ENCODE peak calls at places on chromosomes 3 and 15, in ten cellular contexts. T, N, W, O, L, G, D, H, M and C are unnamed samples.

GRCh38 chr3:57012847-57013246 is 47.6 kb upstream of the SPATA12 start:
- DNase-seq in T (no peak), N (no peak), W (no peak), O (no peak), L (no peak), G (no peak), D (no peak), H (no peak), M (no peak), C (no peak)

GRCh38 chr15:69762373-69763148 is 309.9 kb downstream of the RPLP1 start:
- DNase-seq in T (no peak), N (no peak), W (no peak), O (peak), L (peak), G (no peak), D (no peak), H (no peak), M (no peak), C (no peak)

GRCh38 chr15:91456921-91457320 is 356.9 kb downstream of the SV2B start:
- DNase-seq in T (peak), N (no peak), W (no peak), O (no peak), L (no peak), G (no peak), D (no peak), H (no peak), M (peak), C (no peak)

GRCh38 chr3:127459891-127460290 is 130.6 kb downstream of the TPRA1 start:
- DNase-seq in T (no peak), N (no peak), W (no peak), O (no peak), L (no peak), G (no peak), D (no peak), H (no peak), M (no peak), C (no peak)

GRCh38 chr3:159948423-159949140 is 40.1 kb upstream of the IL12A start:
- DNase-seq in T (no peak), N (no peak), W (no peak), O (no peak), L (no peak), G (no peak), D (no peak), H (no peak), M (peak), C (no peak)

GRCh38 chr3:15284121-15284889 is 48.1 kb downstream of the SH3BP5 start:
- DNase-seq in T (peak), N (no peak), W (no peak), O (no peak), L (no peak), G (no peak), D (no peak), H (no peak), M (no peak), C (no peak)

GRCh38 chr15:90221251-90221900 is 12.4 kb downstream of the CIB1 start:
- DNase-seq in T (peak), N (no peak), W (no peak), O (peak), L (no peak), G (peak), D (no peak), H (no peak), M (peak), C (peak)

GRCh38 chr15:71237456-71238188 is 122.4 kb downstream of the THSD4 start:
- DNase-seq in T (peak), N (no peak), W (peak), O (no peak), L (peak), G (peak), D (no peak), H (peak), M (peak), C (no peak)

GRCh38 chr3:152026033-152026556 is 152.7 kb downstream of the SUCNR1 start:
- DNase-seq in T (peak), N (no peak), W (peak), O (no peak), L (peak), G (peak), D (no peak), H (peak), M (peak), C (no peak)

GRCh38 chr15:99163271-99164062 is 58.6 kb downstream of the SYNM start:
- DNase-seq in T (no peak), N (no peak), W (no peak), O (no peak), L (no peak), G (no peak), D (no peak), H (no peak), M (peak), C (no peak)

GRCh38 chr3:50450135-50450911 is 53.1 kb downstream of the CACNA2D2 start:
- DNase-seq in T (peak), N (peak), W (no peak), O (peak), L (no peak), G (no peak), D (no peak), H (no peak), M (peak), C (no peak)

GRCh38 chr3:193974591-193974990 is 161.4 kb upstream of the HES1 start:
- DNase-seq in T (no peak), N (no peak), W (no peak), O (no peak), L (no peak), G (no peak), D (no peak), H (no peak), M (peak), C (no peak)

GRCh38 chr3:41974223-41974622 is 12.3 kb upstream of the ULK4 start:
- DNase-seq in T (peak), N (no peak), W (no peak), O (no peak), L (no peak), G (no peak), D (peak), H (no peak), M (no peak), C (no peak)

GRCh38 chr3:8341853-8342252 is 159.8 kb upstream of the LMCD1 start:
- DNase-seq in T (no peak), N (no peak), W (no peak), O (no peak), L (no peak), G (no peak), D (no peak), H (no peak), M (no peak), C (no peak)

GRCh38 chr15:58521293-58521991 is 89.7 kb downstream of the LIPC start:
- DNase-seq in T (peak), N (peak), W (no peak), O (peak), L (peak), G (peak), D (peak), H (peak), M (peak), C (peak)

GRCh38 chr3:65425880-65426279 is 612.8 kb downstream of the MAGI1 start:
- DNase-seq in T (peak), N (no peak), W (no peak), O (no peak), L (no peak), G (no peak), D (no peak), H (no peak), M (peak), C (no peak)

GRCh38 chr3:170741756-170742530 is 128.1 kb downstream of the RPL22L1 start:
- DNase-seq in T (no peak), N (no peak), W (peak), O (no peak), L (no peak), G (no peak), D (no peak), H (peak), M (no peak), C (no peak)

GRCh38 chr3:123026551-123027291 is 842 bp downstream of the SEMA5B start:
- DNase-seq in T (no peak), N (peak), W (no peak), O (peak), L (no peak), G (no peak), D (no peak), H (no peak), M (no peak), C (peak)

GRCh38 chr3:37210230-37210629 is 35.8 kb upstream of the LRRFIP2 start:
- DNase-seq in T (peak), N (no peak), W (peak), O (no peak), L (no peak), G (no peak), D (no peak), H (no peak), M (no peak), C (no peak)

GRCh38 chr3:58607816-58608215 is 30.6 kb upstream of the FAM107A start:
- DNase-seq in T (no peak), N (no peak), W (no peak), O (no peak), L (no peak), G (no peak), D (no peak), H (no peak), M (no peak), C (no peak)

GRCh38 chr3:116331370-116331769 is 113.9 kb downstream of the LSAMP start:
- DNase-seq in T (no peak), N (no peak), W (no peak), O (no peak), L (no peak), G (no peak), D (no peak), H (no peak), M (no peak), C (no peak)

GRCh38 chr3:184685055-184685454 is 26.8 kb downstream of the MAGEF1 start:
- DNase-seq in T (no peak), N (no peak), W (no peak), O (no peak), L (no peak), G (no peak), D (no peak), H (no peak), M (no peak), C (no peak)

GRCh38 chr3:123791417-123791816 is 92.7 kb downstream of the MYLK start:
- DNase-seq in T (peak), N (no peak), W (no peak), O (no peak), L (no peak), G (peak), D (no peak), H (peak), M (peak), C (no peak)

GRCh38 chr15:34665498-34666116 is 82.2 kb upstream of the GOLGA8B start:
- DNase-seq in T (no peak), N (no peak), W (no peak), O (no peak), L (no peak), G (no peak), D (no peak), H (no peak), M (no peak), C (peak)

GRCh38 chr3:4714045-4714444 is 220.9 kb downstream of the ITPR1 start:
- DNase-seq in T (no peak), N (no peak), W (no peak), O (no peak), L (no peak), G (no peak), D (no peak), H (no peak), M (no peak), C (no peak)

GRCh38 chr15:51620647-51621046 is 1.9 kb downstream of the DMXL2 start:
- DNase-seq in T (no peak), N (no peak), W (no peak), O (no peak), L (no peak), G (no peak), D (no peak), H (no peak), M (no peak), C (no peak)

GRCh38 chr15:62472616-62473299 is 307.7 kb upstream of the C2CD4B start:
- DNase-seq in T (no peak), N (no peak), W (no peak), O (no peak), L (no peak), G (no peak), D (no peak), H (no peak), M (no peak), C (no peak)

GRCh38 chr15:51229907-51230328 is 108.5 kb downstream of the CYP19A1 start:
- DNase-seq in T (peak), N (no peak), W (no peak), O (no peak), L (no peak), G (no peak), D (no peak), H (peak), M (peak), C (peak)

GRCh38 chr15:60844431-60845174 is 365.7 kb upstream of the ICE2 start:
- DNase-seq in T (no peak), N (no peak), W (no peak), O (no peak), L (no peak), G (no peak), D (no peak), H (no peak), M (no peak), C (no peak)

DNA sequence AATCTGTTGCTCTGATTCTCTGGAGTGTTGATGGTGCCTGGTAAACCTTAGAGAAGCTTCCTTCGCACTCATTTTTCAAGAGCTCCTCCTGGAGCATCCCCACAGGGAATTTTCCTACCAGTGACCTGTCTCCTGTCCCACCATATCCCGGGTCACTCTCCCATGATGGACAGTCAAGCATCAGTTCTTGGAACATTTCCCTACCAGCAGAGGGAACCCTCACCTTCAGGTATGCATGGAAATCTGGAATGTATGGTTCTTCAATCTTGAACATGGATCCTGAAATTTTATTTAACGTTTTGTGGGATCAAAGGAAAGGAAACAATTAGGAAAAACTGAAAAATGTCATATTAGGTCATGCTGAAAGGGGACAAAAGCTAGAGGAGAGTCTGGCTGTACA is 153.8 kb downstream of the SPATA16 start:
- DNase-seq in T (peak), N (no peak), W (no peak), O (peak), L (peak), G (no peak), D (no peak), H (no peak), M (no peak), C (no peak)
- TF ChIP-seq CTCF in T (peak), N (no peak), W (peak), O (peak), L (peak), G (peak), D (no peak), H (peak), M (no peak), C (peak)

DNA sequence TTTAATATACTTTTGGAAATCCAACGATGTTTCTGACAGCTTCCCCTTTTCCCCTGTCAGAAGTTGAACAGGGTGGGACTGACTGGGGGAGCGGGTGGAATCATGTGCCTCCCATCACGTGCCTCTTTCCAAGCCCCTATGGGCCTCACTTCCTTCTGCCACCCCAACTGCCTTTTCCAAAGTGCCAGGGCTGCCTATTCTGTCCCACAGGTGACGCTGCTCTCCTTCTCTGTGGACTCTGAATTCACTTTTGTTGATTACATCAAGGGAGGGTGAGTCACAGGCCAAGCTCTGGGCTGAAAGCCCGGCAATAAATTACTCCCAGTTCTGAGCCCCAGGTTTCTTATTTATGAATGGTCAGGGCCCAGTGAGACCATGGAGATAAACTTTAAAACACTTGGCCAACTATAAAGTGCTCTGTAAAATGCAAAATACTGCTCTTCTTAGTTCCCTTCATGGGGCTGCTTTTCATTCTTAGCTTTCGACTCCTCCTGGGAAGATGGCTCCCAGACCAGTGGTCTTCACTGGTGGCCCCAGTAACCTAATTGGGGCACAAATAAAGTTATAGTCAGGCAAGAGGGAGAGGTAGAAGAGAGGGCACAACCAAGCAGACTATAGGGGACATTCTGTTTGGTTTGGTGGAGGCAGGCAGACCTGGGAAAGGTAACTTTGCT is 12.3 kb downstream of the CPNE9 start:
- DNase-seq in T (peak), N (no peak), W (peak), O (no peak), L (peak), G (peak), D (peak), H (peak), M (peak), C (no peak)
- TF ChIP-seq CTCF in T (peak), N (peak), W (peak), O (no peak), L (peak), G (peak), D (peak), H (peak), M (peak), C (peak)

GRCh38 chr15:75677601-75678323 is 30.1 kb downstream of the SNX33 start:
- DNase-seq in T (no peak), N (no peak), W (no peak), O (no peak), L (no peak), G (no peak), D (no peak), H (no peak), M (no peak), C (no peak)
- TF ChIP-seq CTCF in T (no peak), N (no peak), W (no peak), O (no peak), L (no peak), G (no peak), D (no peak), H (no peak), M (no peak), C (no peak)

GRCh38 chr3:168467085-168467714 is 371.5 kb upstream of the GOLIM4 start:
- DNase-seq in T (peak), N (no peak), W (peak), O (no peak), L (no peak), G (peak), D (no peak), H (peak), M (peak), C (peak)
- TF ChIP-seq CTCF in T (peak), N (peak), W (peak), O (no peak), L (peak), G (peak), D (no peak), H (peak), M (peak), C (peak)